ENCODE peak calls at places on chromosome 19, in four cellular contexts. J is NCI-H2029 treated with DMSO at 0.1 percent for 48 hours, Z is iris pigment epithelial cell, S is ureter. C is an unnamed sample.

GRCh38 chr19:14556662-14557188 is 15.1 kb downstream of the NDUFB7 start:
- DNase-seq in Z (peak), J (peak), S (peak), C (peak)

GRCh38 chr19:19270749-19271571 is 2.1 kb downstream of the TM6SF2 start:
- DNase-seq in J (no peak), Z (no peak), S (no peak), C (no peak)

GRCh38 chr19:49812997-49813861 is at the start of gene FUZ:
- DNase-seq in Z (peak), J (peak), S (peak), C (peak)

GRCh38 chr19:8366961-8367326 is 3.0 kb downstream of the ANGPTL4 start:
- DNase-seq in Z (peak), S (no peak), J (no peak), C (no peak)

GRCh38 chr19:39467941-39468340 is 12.7 kb upstream of the TIMM50 start:
- DNase-seq in Z (no peak), J (no peak), S (no peak), C (no peak)

GRCh38 chr19:11535792-11536595 is 2.7 kb upstream of the CNN1 start:
- DNase-seq in J (peak), S (peak), Z (peak), C (peak)

GRCh38 chr19:10020851-10021250 is 7.6 kb downstream of the RDH8 start:
- DNase-seq in J (no peak), Z (no peak), S (no peak), C (no peak)

GRCh38 chr19:38191747-38192146 is 32.3 kb downstream of the DPF1 start:
- DNase-seq in S (no peak), J (no peak), Z (no peak), C (no peak)

GRCh38 chr19:48553676-48554384 is 1.9 kb downstream of the SULT2B1 start:
- DNase-seq in Z (peak), S (peak), J (no peak), C (peak)

GRCh38 chr19:3407556-3408516 is 41.5 kb downstream of the NFIC start:
- DNase-seq in S (no peak), J (no peak), Z (peak), C (no peak)

GRCh38 chr19:1538978-1539377 is 15.1 kb downstream of the PLK5 start:
- DNase-seq in J (no peak), S (no peak), Z (no peak), C (no peak)

GRCh38 chr19:56978023-56978565 is 137.6 kb upstream of the PEG3 start:
- DNase-seq in J (no peak), Z (no peak), S (no peak), C (peak)

GRCh38 chr19:1217366-1217765 is 11.8 kb downstream of the STK11 start:
- DNase-seq in J (no peak), S (no peak), Z (no peak), C (no peak)

GRCh38 chr19:12052057-12052570 is 647 bp downstream of the ZNF878 start:
- DNase-seq in S (no peak), J (no peak), Z (peak), C (peak)

GRCh38 chr19:17041994-17042393 is 15.4 kb upstream of the CPAMD8 start:
- DNase-seq in Z (no peak), J (peak), S (no peak), C (no peak)

GRCh38 chr19:10583021-10583776 is 3.9 kb downstream of the AP1M2 start:
- DNase-seq in S (no peak), J (no peak), Z (no peak), C (peak)

GRCh38 chr19:5128251-5128931 is 159.5 kb downstream of the KDM4B start:
- DNase-seq in S (peak), J (no peak), Z (peak), C (peak)

GRCh38 chr19:55241143-55241934 is 12.8 kb upstream of the TMEM86B start:
- DNase-seq in S (no peak), J (no peak), Z (no peak), C (no peak)

GRCh38 chr19:57465680-57466381 is 8.9 kb upstream of the VN1R1 start:
- DNase-seq in Z (peak), S (no peak), J (no peak), C (peak)

GRCh38 chr19:49570997-49571676 is 9.2 kb downstream of the NOSIP start:
- DNase-seq in J (no peak), S (no peak), Z (no peak), C (peak)

GRCh38 chr19:21586341-21587116 is 81.1 kb downstream of the ZNF429 start:
- DNase-seq in Z (no peak), S (no peak), J (no peak), C (peak)

GRCh38 chr19:3537438-3538240 is 1.3 kb upstream of the TEKTIP1 start:
- DNase-seq in J (no peak), S (no peak), Z (no peak), C (no peak)

C was measured in mesendoderm.